ENCODE peak calls at places on chromosome 17, in eight cellular contexts. T is HL-60, D is K562, X is HCT116, A is GM23338, V is HepG2, O is GM12878, M is A549. K is an unnamed sample.

GRCh38 chr17:6910987-6911603 is 79.6 kb upstream of the TEKT1 start:
- DNase-seq in T (no peak), D (peak; percentile 46), X (peak; percentile 29), A (peak; percentile 82), V (peak; percentile 23), O (no peak), M (peak; percentile 60), K (peak; percentile 33)

GRCh38 chr17:35243459-35244204 is 760 bp downstream of the SLFN5 start:
- DNase-seq in T (no peak), D (no peak), X (no peak), A (peak; percentile 54), V (no peak), O (no peak), M (peak; percentile 41), K (no peak)

GRCh38 chr17:43683928-43684653 is 22.4 kb upstream of the MEOX1 start:
- DNase-seq in T (no peak), D (no peak), X (no peak), A (no peak), V (no peak), O (no peak), M (no peak), K (no peak)

GRCh38 chr17:4658478-4659305 is 17.2 kb upstream of the ALOX15 start:
- DNase-seq in T (no peak), D (peak; percentile 80), X (no peak), A (no peak), V (no peak), O (no peak), M (no peak), K (no peak)

GRCh38 chr17:14310101-14310500 is 9.2 kb downstream of the HS3ST3B1 start:
- DNase-seq in T (no peak), D (no peak), X (no peak), A (no peak), V (no peak), O (no peak), M (no peak), K (no peak)

GRCh38 chr17:74919440-74920305 is 3.4 kb downstream of the USH1G start:
- DNase-seq in T (no peak), D (peak; percentile 57), X (no peak), A (peak; percentile 82), V (peak; percentile 64), O (no peak), M (peak; percentile 80), K (no peak)

GRCh38 chr17:4740584-4740983 is 856 bp upstream of the CXCL16 start:
- DNase-seq in T (no peak), D (no peak), X (no peak), A (no peak), V (no peak), O (no peak), M (no peak), K (no peak)

GRCh38 chr17:10640475-10640874 is 16.6 kb downstream of the MYH3 start:
- DNase-seq in T (no peak), D (no peak), X (no peak), A (no peak), V (no peak), O (no peak), M (no peak), K (no peak)

GRCh38 chr17:51445934-51446333 is 185.6 kb downstream of the UTP18 start:
- DNase-seq in T (no peak), D (no peak), X (no peak), A (no peak), V (no peak), O (no peak), M (no peak), K (no peak)

GRCh38 chr17:48254896-48255295 is 147.3 kb downstream of the SNX11 start:
- DNase-seq in T (no peak), D (peak; percentile 76), X (no peak), A (peak; percentile 63), V (no peak), O (no peak), M (peak; percentile 61), K (no peak)

GRCh38 chr17:46769531-46770438 is 48.7 kb downstream of the WNT3 start:
- DNase-seq in T (no peak), D (no peak), X (no peak), A (no peak), V (no peak), O (no peak), M (no peak), K (no peak)

GRCh38 chr17:44867841-44868240 is 20.2 kb downstream of the HIGD1B start:
- DNase-seq in T (no peak), D (no peak), X (no peak), A (no peak), V (no peak), O (no peak), M (no peak), K (no peak)

DNA sequence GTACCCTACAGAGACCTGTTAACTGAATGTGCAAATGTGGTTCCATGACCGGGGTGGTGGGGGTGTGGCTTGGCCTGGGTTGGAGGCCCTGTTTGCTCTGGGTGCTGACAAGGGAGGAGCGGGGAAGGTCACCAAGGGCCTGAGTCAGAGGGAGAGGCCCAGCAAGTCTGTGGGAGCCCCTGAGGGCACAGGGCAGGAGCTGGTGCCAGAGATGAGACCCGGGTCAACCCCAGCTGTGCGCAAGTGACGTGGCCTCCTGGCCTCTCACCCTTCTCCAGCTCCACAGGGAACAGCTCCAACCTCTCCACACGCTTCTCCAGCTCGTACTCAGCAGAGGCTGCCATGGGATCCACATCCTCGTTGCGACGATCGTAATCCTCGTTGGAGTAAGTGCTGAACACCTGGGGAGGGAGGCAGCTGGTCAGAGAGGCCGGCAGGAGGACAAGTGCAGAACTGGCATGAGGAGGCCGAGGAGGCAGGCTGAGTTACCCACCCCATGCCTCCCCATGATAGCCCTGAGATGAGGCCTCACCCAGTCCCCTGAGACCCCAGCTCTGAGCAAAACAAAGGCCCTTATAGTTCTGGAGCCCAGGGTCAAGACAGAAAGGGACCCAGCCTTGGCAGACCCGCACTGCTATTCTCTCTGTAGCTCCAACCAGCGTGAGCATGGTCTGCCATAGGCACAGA is 5.5 kb downstream of the PPP1R9B start:
- DNase-seq in T (no peak), D (no peak), X (no peak), A (no peak), V (no peak), O (no peak), M (no peak), K (no peak)
- TF ChIP-seq REST in T (no peak), D (no peak), X (no peak), A (no peak), V (no peak), O (no peak), M (no peak), K (no peak)

GRCh38 chr17:37389160-37389559 is 13.4 kb downstream of the C17orf78 start:
- DNase-seq in T (no peak), D (no peak), X (no peak), A (no peak), V (no peak), O (no peak), M (no peak), K (no peak)

GRCh38 chr17:37385439-37385990 is 9.7 kb downstream of the C17orf78 start:
- DNase-seq in T (no peak), D (no peak), X (no peak), A (no peak), V (no peak), O (no peak), M (no peak), K (no peak)

GRCh38 chr17:37386462-37386861 is 10.7 kb downstream of the C17orf78 start:
- DNase-seq in T (no peak), D (peak; percentile 32), X (no peak), A (peak; percentile 34), V (no peak), O (no peak), M (no peak), K (no peak)

GRCh38 chr17:37391146-37391545 is 15.4 kb downstream of the C17orf78 start:
- DNase-seq in T (no peak), D (no peak), X (no peak), A (no peak), V (no peak), O (no peak), M (no peak), K (no peak)

GRCh38 chr17:37388266-37388665 is 12.5 kb downstream of the C17orf78 start:
- DNase-seq in T (no peak), D (no peak), X (no peak), A (no peak), V (no peak), O (no peak), M (no peak), K (no peak)
- TF ChIP-seq REST in T (no peak), D (no peak), X (no peak), A (no peak), V (no peak), O (no peak), M (no peak), K (no peak)

DNA sequence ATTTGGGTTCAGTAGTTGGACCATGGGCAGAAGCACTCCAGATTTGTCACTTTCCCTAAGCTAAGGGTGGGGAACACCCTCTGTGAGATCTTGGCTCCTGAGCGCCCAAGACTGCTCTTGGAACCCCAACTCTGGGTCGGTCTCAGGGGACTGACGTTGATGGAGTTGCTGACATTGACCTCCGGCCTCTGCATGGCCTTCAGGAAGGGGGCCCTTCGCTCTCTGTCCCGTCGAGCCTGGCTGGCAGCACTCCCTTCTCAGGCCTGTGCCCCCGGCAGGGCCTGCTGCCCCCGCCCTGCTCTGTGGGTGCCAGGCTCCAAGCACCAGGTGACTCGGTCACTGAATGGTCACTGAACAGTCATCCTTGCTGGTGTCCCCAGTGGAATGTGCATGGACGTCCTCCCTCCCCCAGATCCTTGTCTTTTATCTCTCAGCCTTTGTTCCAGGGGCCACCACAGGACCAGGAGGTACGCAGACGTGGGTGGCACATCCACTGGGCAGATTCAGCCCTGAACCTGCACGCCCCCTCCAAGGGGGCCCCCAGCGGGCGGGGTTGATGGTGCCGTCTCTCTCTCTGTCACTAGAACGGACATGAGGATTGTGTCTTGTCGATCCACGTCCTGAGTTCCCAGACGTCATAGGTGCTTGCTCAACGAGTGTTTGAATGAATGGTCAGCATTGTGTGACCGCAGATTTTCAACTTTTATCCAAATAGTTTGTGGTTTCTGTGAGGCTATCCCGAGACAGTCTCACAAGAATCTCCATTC is 314.5 kb downstream of the SEC14L1 start:
- DNase-seq in T (no peak), D (no peak), X (no peak), A (no peak), V (peak; percentile 69), O (no peak), M (no peak), K (no peak)
- TF ChIP-seq REST in T (no peak), D (no peak), X (no peak), A (no peak), V (no peak), O (no peak), M (no peak), K (no peak)

GRCh38 chr17:81124377-81124776 is 40.9 kb upstream of the PVALEF start:
- DNase-seq in T (no peak), D (no peak), X (no peak), A (no peak), V (no peak), O (no peak), M (no peak), K (no peak)

GRCh38 chr17:81127133-81127455 is 38.2 kb upstream of the PVALEF start:
- DNase-seq in T (no peak), D (no peak), X (no peak), A (no peak), V (no peak), O (no peak), M (no peak), K (no peak)

GRCh38 chr17:81126281-81127132 is 38.8 kb upstream of the PVALEF start:
- DNase-seq in T (no peak), D (no peak), X (no peak), A (no peak), V (no peak), O (no peak), M (no peak), K (no peak)

GRCh38 chr17:81127526-81128177 is 37.7 kb upstream of the PVALEF start:
- DNase-seq in T (no peak), D (no peak), X (no peak), A (no peak), V (no peak), O (no peak), M (no peak), K (no peak)

GRCh38 chr17:81125573-81126081 is 39.7 kb upstream of the PVALEF start:
- DNase-seq in T (no peak), D (no peak), X (no peak), A (no peak), V (no peak), O (no peak), M (no peak), K (no peak)
- TF ChIP-seq REST in T (no peak), D (no peak), X (no peak), A (no peak), V (no peak), O (no peak), M (no peak), K (no peak)